ENCODE peak calls at places on chromosomes 16 and 17, in eight cellular contexts. T is transverse colon, R is ascending aorta, C is fibroblast of lung, H is stomach, V is GM23248, Z is colonic mucosa, G is IMR-90. O is an unnamed sample.

GRCh38 chr16:71429581-71429980 is 12.3 kb downstream of the TLE7 start:
- DNase-seq in G (no peak), Z (no peak), C (no peak), T (no peak), R (no peak), V (no peak), H (no peak), O (no peak)

GRCh38 chr17:21375757-21376584 is at the start of gene KCNJ12:
- DNase-seq in Z (no peak), T (peak), R (no peak), H (peak), V (peak), C (peak), G (no peak), O (no peak)

GRCh38 chr16:49490321-49490705 is 116.7 kb downstream of the C16orf78 start:
- DNase-seq in H (no peak), V (no peak), C (no peak), G (no peak), T (no peak), Z (no peak), R (no peak), O (no peak)

GRCh38 chr17:1792495-1793446 is 30.9 kb downstream of the SERPINF1 start:
- DNase-seq in H (no peak), R (no peak), T (no peak), Z (no peak), C (no peak), G (no peak), V (no peak), O (peak)

GRCh38 chr16:73183678-73184092 is 135.8 kb upstream of the ZFHX3 start:
- DNase-seq in V (peak), T (no peak), H (no peak), Z (no peak), C (peak), G (no peak), R (no peak), O (no peak)

GRCh38 chr17:57918017-57918895 is 37.0 kb downstream of the CUEDC1 start:
- DNase-seq in C (no peak), R (no peak), G (peak), T (no peak), V (peak), Z (no peak), H (no peak), O (no peak)

GRCh38 chr17:41455236-41455635 is 11.9 kb downstream of the KRT32 start:
- DNase-seq in H (no peak), R (no peak), V (peak), G (no peak), T (no peak), C (no peak), Z (no peak), O (no peak)

GRCh38 chr17:34503804-34504203 is 75.6 kb upstream of the TMEM132E start:
- DNase-seq in Z (no peak), T (peak), V (no peak), G (no peak), H (no peak), R (no peak), C (no peak), O (no peak)

GRCh38 chr17:42287305-42288077 is 807 bp upstream of the STAT5A start:
- DNase-seq in V (peak), C (peak), H (peak), T (peak), G (no peak), R (no peak), Z (peak), O (no peak)

GRCh38 chr17:28405632-28406477 is at the start of gene SLC46A1:
- DNase-seq in Z (peak), H (peak), R (no peak), C (no peak), T (peak), G (no peak), V (peak), O (peak)

GRCh38 chr17:62692721-62693431 is 65.4 kb downstream of the MRC2 start:
- DNase-seq in V (peak), T (no peak), Z (no peak), H (no peak), C (peak), G (no peak), R (no peak), O (no peak)

GRCh38 chr16:29821663-29822115 is 1.4 kb downstream of the MVP start:
- DNase-seq in C (peak), T (peak), Z (no peak), H (peak), R (no peak), G (peak), V (peak), O (no peak)

GRCh38 chr17:27747462-27748359 is 52.6 kb downstream of the NOS2 start:
- DNase-seq in T (no peak), C (no peak), H (no peak), G (no peak), Z (peak), R (no peak), V (no peak), O (no peak)

GRCh38 chr17:76408037-76408849 is 23.8 kb downstream of the SPHK1 start:
- DNase-seq in V (peak), C (peak), Z (peak), G (peak), T (peak), R (no peak), H (peak), O (peak)

GRCh38 chr17:36721560-36722120 is 120.3 kb downstream of the MRM1 start:
- DNase-seq in R (no peak), Z (no peak), V (peak), T (no peak), G (peak), H (no peak), C (no peak), O (no peak)

GRCh38 chr17:50559674-50560184 is 786 bp upstream of the CACNA1G start:
- DNase-seq in T (peak), R (no peak), C (peak), V (peak), Z (peak), H (peak), G (peak), O (peak)

GRCh38 chr17:72117748-72118587 is 2.9 kb upstream of the SOX9 start:
- DNase-seq in T (peak), C (no peak), V (peak), H (no peak), Z (peak), G (no peak), R (no peak), O (peak)

GRCh38 chr16:19167710-19168172 is 299 bp upstream of the SYT17 start:
- DNase-seq in Z (peak), G (peak), H (peak), T (peak), C (peak), V (peak), R (no peak), O (peak)

GRCh38 chr17:79360196-79360595 is 250.7 kb downstream of the RBFOX3 start:
- DNase-seq in Z (no peak), T (no peak), V (no peak), G (no peak), R (no peak), H (no peak), C (no peak), O (no peak)

GRCh38 chr17:46144246-46144645 is 49.0 kb downstream of the KANSL1 start:
- DNase-seq in Z (no peak), V (no peak), R (no peak), H (no peak), G (no peak), T (no peak), C (peak), O (no peak)
- H3K4me3 ChIP-seq in Z (no peak), V (no peak), R (no peak), H (no peak), G (no peak), T (no peak), C (no peak), O (no peak)

GRCh38 chr16:46783800-46784199 is 35.7 kb upstream of the MYLK3 start:
- DNase-seq in C (no peak), R (no peak), Z (no peak), G (no peak), T (no peak), H (no peak), V (peak), O (no peak)
- H3K27ac ChIP-seq in C (no peak), R (no peak), Z (no peak), G (no peak), T (no peak), H (no peak), V (no peak), O (no peak)

GRCh38 chr17:61073799-61074513 is 325.7 kb upstream of the TBX2 start:
- DNase-seq in G (no peak), H (no peak), T (no peak), V (peak), C (no peak), Z (no peak), R (no peak), O (no peak)

GRCh38 chr17:61070649-61071048 is 329.0 kb upstream of the TBX2 start:
- DNase-seq in H (no peak), G (no peak), T (no peak), V (no peak), Z (no peak), R (no peak), C (no peak), O (no peak)

GRCh38 chr17:61076649-61077048 is 323.0 kb upstream of the TBX2 start:
- DNase-seq in Z (no peak), V (peak), G (peak), T (no peak), C (peak), R (no peak), H (no peak), O (no peak)

GRCh38 chr17:61072648-61073047 is 327.0 kb upstream of the TBX2 start:
- DNase-seq in Z (no peak), R (no peak), V (peak), G (no peak), C (no peak), T (no peak), H (no peak), O (no peak)

DNA sequence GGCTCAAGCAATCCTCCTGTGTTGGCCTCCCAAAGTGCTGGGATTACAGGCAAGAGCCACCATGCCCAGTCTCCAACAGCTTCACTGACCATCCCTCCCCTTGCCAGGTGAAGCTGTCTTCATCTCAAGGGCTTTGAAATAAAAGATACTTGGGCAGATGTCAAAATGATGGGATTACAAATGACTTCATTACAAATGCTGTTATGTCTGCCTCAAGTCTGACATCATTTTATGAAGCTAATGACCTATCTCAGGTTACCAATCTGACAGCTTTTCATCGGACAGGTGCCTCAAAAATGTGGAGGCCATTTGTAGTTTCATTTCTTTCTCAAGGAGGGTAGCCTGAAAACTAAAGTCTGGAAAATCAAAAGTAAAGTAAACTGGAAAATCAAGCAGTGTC is 323.7 kb upstream of the TBX2 start:
- DNase-seq in C (no peak), T (no peak), R (no peak), H (no peak), G (no peak), V (no peak), Z (no peak), O (no peak)
- H3K4me3 ChIP-seq in C (no peak), T (no peak), R (no peak), H (no peak), G (no peak), V (no peak), Z (no peak), O (no peak)

GRCh38 chr16:2902337-2903130 is 9.2 kb upstream of the FLYWCH1 start:
- DNase-seq in V (no peak), H (no peak), G (no peak), R (no peak), T (no peak), Z (no peak), C (no peak), O (no peak)

GRCh38 chr16:2904100-2904921 is 7.4 kb upstream of the FLYWCH1 start:
- DNase-seq in V (peak), C (peak), T (peak), R (peak), G (peak), Z (peak), H (peak), O (peak)

GRCh38 chr16:2905241-2905987 is 6.3 kb upstream of the FLYWCH1 start:
- DNase-seq in R (peak), V (peak), G (peak), H (peak), Z (peak), C (peak), T (peak), O (peak)

GRCh38 chr16:2905988-2906387 is 5.7 kb upstream of the FLYWCH1 start:
- DNase-seq in C (no peak), G (no peak), R (no peak), T (no peak), H (no peak), V (no peak), Z (no peak), O (no peak)

GRCh38 chr16:2904922-2905240 is 6.8 kb upstream of the FLYWCH1 start:
- DNase-seq in Z (no peak), H (peak), T (no peak), C (no peak), G (no peak), V (peak), R (no peak), O (no peak)
- H3K27ac ChIP-seq in Z (peak), H (peak), T (peak), C (peak), G (peak), V (peak), R (peak), O (peak)

DNA sequence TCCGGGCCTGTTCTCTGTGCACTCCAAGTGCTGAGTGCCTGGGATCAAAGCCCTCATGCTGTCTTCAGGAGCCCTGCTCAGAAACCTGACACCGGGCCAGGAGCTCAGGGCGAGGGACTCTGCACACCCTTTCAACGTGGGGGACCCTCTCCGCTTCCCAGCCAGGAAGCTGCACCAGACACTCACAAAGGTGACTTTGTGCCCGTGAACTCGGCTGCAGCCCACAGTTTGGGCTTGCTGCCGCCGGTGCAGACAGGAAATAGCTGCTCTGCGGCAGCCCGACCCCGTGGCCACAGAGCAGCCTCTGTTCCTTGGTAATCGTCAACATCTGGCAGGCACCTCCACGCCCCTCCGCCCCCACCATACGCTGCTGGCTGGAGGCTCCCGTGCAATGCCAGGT is 93.4 kb upstream of the METRNL start:
- DNase-seq in T (peak), R (no peak), V (peak), Z (no peak), H (peak), G (peak), C (peak), O (peak)
- H3K4me3 ChIP-seq in T (no peak), R (no peak), V (no peak), Z (no peak), H (no peak), G (no peak), C (no peak), O (no peak)

DNA sequence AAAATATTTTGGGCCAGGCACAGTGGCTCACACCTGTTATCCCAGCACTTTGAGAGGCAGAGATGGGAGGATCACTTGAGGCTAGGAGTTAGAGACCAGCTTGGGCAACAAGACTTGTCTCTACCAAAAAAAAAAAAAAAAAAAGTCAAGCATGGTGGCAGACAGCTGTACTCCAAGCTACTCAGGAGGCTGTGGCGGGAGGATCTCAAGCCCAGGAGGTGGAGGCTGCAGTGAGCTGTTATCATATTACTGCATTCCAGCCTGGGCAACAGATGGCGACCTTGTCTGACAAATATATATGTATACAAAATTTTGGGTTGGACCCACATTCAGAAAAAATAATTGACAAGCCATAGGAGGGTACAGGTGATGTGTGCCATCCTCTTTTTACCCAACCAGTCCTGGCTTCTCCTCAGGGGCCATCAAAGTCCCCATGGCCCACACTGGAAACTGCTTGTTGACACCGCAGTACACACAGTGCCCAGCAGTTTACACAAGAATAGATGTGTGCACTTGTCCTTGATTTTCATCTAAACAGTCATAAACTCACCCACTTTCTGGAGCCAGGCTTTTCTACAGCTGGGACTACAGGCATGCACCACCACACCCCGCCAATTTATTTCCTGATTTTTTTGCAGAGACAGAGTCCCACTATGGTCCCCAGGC is 1.7 kb downstream of the CES2 start:
- DNase-seq in C (no peak), G (no peak), R (no peak), H (no peak), Z (no peak), T (no peak), V (no peak), O (no peak)
- H3K27ac ChIP-seq in C (no peak), G (no peak), R (no peak), H (no peak), Z (peak), T (peak), V (no peak), O (peak)

DNA sequence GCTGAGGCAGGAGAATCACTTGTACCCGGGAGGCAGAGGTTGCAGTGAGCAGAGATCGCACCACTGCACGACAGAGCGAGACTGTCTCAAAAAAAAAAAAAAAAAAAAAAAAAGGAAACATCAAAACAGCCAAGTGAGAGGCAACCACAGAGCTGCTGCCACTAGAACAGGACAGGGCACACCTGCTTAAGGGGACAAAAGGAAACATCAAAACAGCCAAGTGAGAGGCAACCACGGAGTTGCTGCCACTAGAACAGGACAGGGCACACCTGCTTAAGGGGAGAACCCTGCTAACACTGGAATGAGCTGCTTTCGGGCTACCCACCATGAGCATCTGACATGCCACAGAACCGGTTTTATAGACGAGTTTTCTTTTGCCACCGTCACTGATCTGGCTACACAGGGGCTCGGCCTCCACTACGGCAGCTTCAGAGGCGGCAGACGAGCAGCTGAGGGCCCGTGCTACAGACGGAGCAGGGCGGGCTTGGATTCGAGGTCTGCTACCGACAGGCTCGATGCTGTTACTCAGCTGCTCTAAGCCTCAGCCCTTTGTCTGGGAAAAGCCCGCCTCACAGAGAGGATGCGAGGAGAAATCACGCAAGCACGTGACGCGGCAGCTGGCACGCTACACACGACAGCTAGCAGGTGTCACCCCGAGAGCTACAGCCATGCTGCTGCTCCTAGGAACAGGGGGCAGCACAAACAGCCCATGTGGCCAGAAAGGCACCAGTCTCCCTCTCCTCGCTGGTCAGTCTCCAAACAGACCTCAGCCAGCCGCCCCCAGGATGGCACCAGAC is 2.0 kb downstream of the P4HB start:
- DNase-seq in C (no peak), H (no peak), V (peak), R (no peak), G (no peak), Z (no peak), T (no peak), O (peak)
- H3K4me3 ChIP-seq in C (peak), H (peak), V (peak), R (peak), G (peak), Z (peak), T (peak), O (peak)

DNA sequence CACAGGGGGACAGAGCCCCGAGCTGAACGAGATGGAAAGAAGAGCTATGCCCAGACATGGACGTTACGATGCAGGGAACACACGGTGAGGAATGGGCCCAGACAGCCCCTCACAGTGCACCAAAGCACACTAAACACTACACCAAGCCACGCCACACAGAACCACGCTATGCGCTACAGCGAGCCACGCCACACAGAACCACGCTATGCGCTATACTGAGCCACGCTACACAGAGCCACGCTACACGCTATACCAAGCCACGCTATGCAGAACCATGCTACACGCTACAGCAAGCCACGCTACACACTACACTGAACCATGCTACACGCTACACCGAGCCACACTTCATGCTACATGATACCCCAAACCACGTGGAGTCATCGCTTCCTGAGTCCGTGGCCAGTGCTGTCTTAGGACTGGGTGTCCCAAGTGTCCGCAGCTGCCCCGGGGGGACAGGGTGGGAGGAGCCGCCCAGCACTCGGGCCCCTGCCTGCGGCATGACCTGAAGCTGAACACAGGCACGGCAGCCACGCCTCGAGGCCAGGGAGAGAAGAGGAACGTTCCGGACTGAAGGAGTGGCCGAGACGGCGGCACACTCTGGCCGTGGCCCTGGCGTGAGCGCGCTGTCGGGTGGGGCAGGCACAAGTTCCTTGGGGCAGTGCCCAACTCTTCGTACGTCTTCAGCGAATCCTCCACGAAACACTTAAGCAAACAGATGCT is 61.3 kb downstream of the LMF1 start:
- DNase-seq in T (no peak), H (no peak), R (no peak), C (no peak), Z (no peak), G (no peak), V (no peak), O (no peak)
- H3K27ac ChIP-seq in T (no peak), H (no peak), R (no peak), C (no peak), Z (no peak), G (no peak), V (no peak), O (no peak)